ENCODE peak calls at places on chromosomes 6 and 20, in seven cellular contexts. O is neuronal stem cell, T is OCI-LY7, H is upper lobe of left lung, Y is endodermal cell, J is brain microvascular endothelial cell, F is tibial artery. I is an unnamed sample.

GRCh38 chr6:5981274-5982026 is 25.3 kb downstream of the NRN1 start:
- DNase-seq in O (no peak), T (no peak), H (no peak), Y (no peak), J (peak; percentile 83), F (no peak), I (no peak)

GRCh38 chr6:73236147-73236750 is 11.0 kb upstream of the KHDC1L start:
- DNase-seq in O (no peak), T (no peak), H (no peak), Y (no peak), J (peak; percentile 51), F (no peak), I (no peak)

GRCh38 chr20:33773412-33774089 is 37.6 kb upstream of the CHMP4B start:
- DNase-seq in O (no peak), T (peak; percentile 44), H (no peak), Y (no peak), J (no peak), F (no peak), I (no peak)

GRCh38 chr6:12286381-12287132 is 3.6 kb upstream of the EDN1 start:
- DNase-seq in O (no peak), T (no peak), H (no peak), Y (no peak), J (no peak), F (no peak), I (no peak)

GRCh38 chr20:58446264-58446937 is 57.4 kb downstream of the VAPB start:
- DNase-seq in O (no peak), T (no peak), H (no peak), Y (no peak), J (no peak), F (no peak), I (no peak)

GRCh38 chr6:1916334-1916985 is 306.7 kb downstream of the FOXC1 start:
- DNase-seq in O (no peak), T (no peak), H (no peak), Y (no peak), J (peak; percentile 47), F (no peak), I (no peak)

GRCh38 chr6:36625161-36625919 is 31.2 kb downstream of the SRSF3 start:
- DNase-seq in O (no peak), T (no peak), H (no peak), Y (no peak), J (peak; percentile 46), F (peak; percentile 57), I (no peak)

GRCh38 chr6:21031182-21031581 is 496.9 kb downstream of the CDKAL1 start:
- DNase-seq in O (no peak), T (no peak), H (no peak), Y (no peak), J (no peak), F (no peak), I (no peak)

GRCh38 chr20:58852559-58853271 is at the start of gene GNAS:
- DNase-seq in O (peak; percentile 72), T (peak; percentile 65), H (peak; percentile 78), Y (peak; percentile 94), J (peak; percentile 39), F (no peak), I (peak; percentile 52)

GRCh38 chr20:426564-426963 is 18.5 kb downstream of the RBCK1 start:
- DNase-seq in O (no peak), T (no peak), H (no peak), Y (no peak), J (no peak), F (no peak), I (no peak)

GRCh38 chr20:35111141-35111888 is 18.7 kb upstream of the TRPC4AP start:
- DNase-seq in O (no peak), T (no peak), H (no peak), Y (no peak), J (peak; percentile 84), F (no peak), I (no peak)

GRCh38 chr6:123415844-123416468 is 220.8 kb downstream of the TRDN start:
- DNase-seq in O (peak; percentile 47), T (peak; percentile 65), H (no peak), Y (peak; percentile 83), J (peak; percentile 52), F (peak; percentile 50), I (no peak)

GRCh38 chr20:38119446-38119845 is 45.6 kb downstream of the TGM2 start:
- DNase-seq in O (no peak), T (no peak), H (no peak), Y (peak; percentile 21), J (no peak), F (peak; percentile 27), I (no peak)

GRCh38 chr20:40821438-40821837 is 132.4 kb upstream of the MAFB start:
- DNase-seq in O (no peak), T (no peak), H (no peak), Y (no peak), J (no peak), F (no peak), I (no peak)

GRCh38 chr6:104958178-104958520 is 1.2 kb downstream of the LIN28B start:
- DNase-seq in O (no peak), T (no peak), H (no peak), Y (no peak), J (no peak), F (no peak), I (no peak)

GRCh38 chr6:104958720-104959452 is 2.0 kb downstream of the LIN28B start:
- DNase-seq in O (no peak), T (no peak), H (no peak), Y (no peak), J (no peak), F (no peak), I (no peak)

GRCh38 chr6:104955927-104956662 is 812 bp upstream of the LIN28B start:
- DNase-seq in O (peak; percentile 76), T (no peak), H (no peak), Y (peak; percentile 92), J (no peak), F (no peak), I (no peak)

GRCh38 chr6:104956663-104957294 is at the start of gene LIN28B:
- DNase-seq in O (no peak), T (no peak), H (no peak), Y (no peak), J (no peak), F (no peak), I (no peak)

DNA sequence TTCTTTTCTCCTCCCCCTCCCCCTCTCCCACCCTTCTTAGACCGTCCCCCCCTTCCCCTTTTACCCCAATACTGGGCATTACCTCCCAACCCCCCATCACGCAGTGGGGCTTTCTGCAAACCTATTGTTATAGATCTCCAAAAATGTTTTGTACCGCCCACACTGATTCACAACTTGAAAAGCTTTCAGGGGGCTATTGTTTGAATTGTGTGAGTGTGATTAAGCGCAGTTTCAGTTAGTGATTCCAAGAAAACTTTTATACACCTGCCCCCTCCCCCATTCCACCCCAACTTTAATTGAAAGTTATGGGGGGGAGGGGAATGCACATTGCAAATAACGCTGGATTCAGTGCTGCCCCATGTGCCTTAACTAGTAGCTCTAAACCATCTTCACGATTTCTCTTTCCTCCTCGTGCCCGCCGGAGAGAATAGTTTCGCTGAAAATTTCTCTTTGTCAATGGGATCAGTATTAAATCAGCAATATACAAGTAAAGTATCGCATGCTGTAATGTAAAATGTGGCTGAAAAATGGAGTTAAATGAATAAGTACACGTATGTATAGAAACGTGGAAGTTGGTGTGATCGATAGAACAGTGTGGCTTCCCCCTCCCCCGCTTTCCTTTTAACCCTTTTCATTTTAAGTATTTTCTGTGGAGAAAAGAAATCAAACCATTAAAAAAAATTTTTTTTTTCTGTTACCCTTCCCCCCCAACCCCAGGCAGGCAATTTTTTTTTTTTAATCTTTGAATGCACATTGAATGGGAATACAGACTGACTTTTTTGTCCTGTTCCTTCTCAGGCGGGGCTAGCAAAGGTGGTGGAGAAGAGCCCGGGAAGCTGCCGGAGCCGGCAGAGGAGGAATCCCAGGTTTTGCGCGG is 632 bp downstream of the LIN28B start:
- DNase-seq in O (peak; percentile 83), T (no peak), H (no peak), Y (peak; percentile 87), J (no peak), F (no peak), I (no peak)
- H3K4me3 ChIP-seq in O (peak overlapping the region; percentile 73), T (no peak overlapping the region), H (no peak overlapping the region), Y (peak overlapping the region; percentile 99), J (no peak overlapping the region), F (no peak overlapping the region), I (no peak overlapping the region)

GRCh38 chr6:35170166-35170565 is 29.0 kb upstream of the TCP11 start:
- DNase-seq in O (no peak), T (no peak), H (no peak), Y (peak; percentile 26), J (no peak), F (no peak), I (no peak)
- H3K27ac ChIP-seq in O (no peak overlapping the region), T (no peak overlapping the region), H (no peak overlapping the region), Y (no peak overlapping the region), J (no peak overlapping the region), F (no peak overlapping the region), I (no peak overlapping the region)

GRCh38 chr6:87251725-87252124 is 70.7 kb upstream of the SMIM8 start:
- DNase-seq in O (no peak), T (no peak), H (no peak), Y (no peak), J (no peak), F (no peak), I (no peak)
- H3K36me3 ChIP-seq in O (peaks cover 99% of the 10 kb centered on the region), T (peaks cover 88% of the 10 kb centered on the region), H (peaks cover 28% of the 10 kb centered on the region), Y (peaks cover 92% of the 10 kb centered on the region), J (peaks cover 11% of the 10 kb centered on the region), F (peaks cover 61% of the 10 kb centered on the region), I (peaks cover 27% of the 10 kb centered on the region)

GRCh38 chr20:10328897-10329255 is 105.1 kb downstream of the MKKS start:
- DNase-seq in O (no peak), T (no peak), H (no peak), Y (no peak), J (no peak), F (no peak), I (no peak)
- H3K4me3 ChIP-seq in O (no peak overlapping the region), T (no peak overlapping the region), H (no peak overlapping the region), Y (no peak overlapping the region), J (no peak overlapping the region), F (no peak overlapping the region), I (no peak overlapping the region)

GRCh38 chr20:47669157-47669425 is 116.2 kb downstream of the SULF2 start:
- DNase-seq in O (no peak), T (no peak), H (no peak), Y (no peak), J (no peak), F (no peak), I (no peak)

GRCh38 chr20:47669927-47670890 is 115.1 kb downstream of the SULF2 start:
- DNase-seq in O (no peak), T (no peak), H (no peak), Y (no peak), J (no peak), F (no peak), I (no peak)

GRCh38 chr20:47670913-47671312 is 114.4 kb downstream of the SULF2 start:
- DNase-seq in O (no peak), T (no peak), H (no peak), Y (no peak), J (no peak), F (no peak), I (no peak)

GRCh38 chr20:47668313-47669156 is 116.7 kb downstream of the SULF2 start:
- DNase-seq in O (no peak), T (no peak), H (peak; percentile 43), Y (no peak), J (no peak), F (no peak), I (no peak)

DNA sequence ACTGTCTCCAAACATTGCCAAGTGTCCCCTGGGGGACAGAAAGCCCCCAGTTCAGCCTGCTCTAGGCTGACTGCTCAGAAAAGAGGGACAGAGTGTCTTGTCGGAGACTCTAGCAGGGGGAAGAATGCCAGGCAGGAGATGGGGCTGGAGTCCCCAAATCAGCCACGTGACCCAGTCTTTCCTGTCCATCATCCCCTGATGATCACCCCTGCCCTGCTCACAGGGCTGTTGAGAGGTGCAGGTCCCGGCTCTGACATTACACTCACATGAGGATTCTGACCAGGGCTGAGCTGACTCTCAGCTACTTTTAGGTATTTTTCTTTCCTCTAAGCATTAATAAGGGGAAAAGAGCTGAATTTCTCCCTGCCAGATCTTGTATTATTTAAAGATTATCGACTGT is 115.8 kb downstream of the SULF2 start:
- DNase-seq in O (no peak), T (no peak), H (no peak), Y (no peak), J (no peak), F (no peak), I (no peak)
- H3K27ac ChIP-seq in O (no peak overlapping the region), T (no peak overlapping the region), H (no peak overlapping the region), Y (no peak overlapping the region), J (no peak overlapping the region), F (no peak overlapping the region), I (no peak overlapping the region)

I was measured in CD8-positive, alpha-beta T cell.